ENCODE peak calls at places on chromosomes 1 and 21, in seven cellular contexts. P is heart left ventricle, Z is HepG2, K is heart right ventricle, U is AG04450, D is GM12878, C is cardiac muscle cell. T is an unnamed sample.
A peak's percentile ranks its signal among the peaks of the same experiment; 100 is the strongest.

GRCh38 chr1:19661721-19662228 is 2.9 kb upstream of the HTR6 start:
- DNase-seq in P (no peak), Z (no peak), K (no peak), U (no peak), D (no peak), C (peak; percentile 52), T (no peak)

GRCh38 chr1:248850124-248850523 is 8.8 kb downstream of the ZNF692 start:
- DNase-seq in P (no peak), Z (no peak), K (no peak), U (no peak), D (no peak), C (no peak), T (no peak)

GRCh38 chr1:28259935-28260802 is 851 bp downstream of the SESN2 start:
- DNase-seq in P (peak; percentile 85), Z (no peak), K (peak; percentile 78), U (peak; percentile 79), D (no peak), C (peak; percentile 90), T (no peak)

GRCh38 chr21:43805275-43805800 is 16.0 kb downstream of the RRP1 start:
- DNase-seq in P (peak; percentile 27), Z (no peak), K (no peak), U (no peak), D (peak; percentile 98), C (no peak), T (no peak)

GRCh38 chr1:70034403-70034802 is 171.0 kb downstream of the LRRC40 start:
- DNase-seq in P (no peak), Z (peak; percentile 13), K (no peak), U (peak; percentile 49), D (no peak), C (peak; percentile 71), T (no peak)

GRCh38 chr1:32339363-32339978 is 3.4 kb upstream of the MARCKSL1 start:
- DNase-seq in P (no peak), Z (no peak), K (no peak), U (no peak), D (no peak), C (no peak), T (peak; percentile 75)

GRCh38 chr1:40652452-40652851 is 13.0 kb downstream of the RIMS3 start:
- DNase-seq in P (no peak), Z (no peak), K (no peak), U (no peak), D (no peak), C (no peak), T (no peak)

GRCh38 chr1:116666747-116667576 is 571 bp downstream of the IGSF3 start:
- DNase-seq in P (peak; percentile 63), Z (no peak), K (no peak), U (no peak), D (no peak), C (no peak), T (no peak)

GRCh38 chr1:200916152-200916551 is 21.5 kb downstream of the INAVA start:
- DNase-seq in P (peak; percentile 44), Z (no peak), K (no peak), U (no peak), D (no peak), C (no peak), T (no peak)

GRCh38 chr1:162987866-162988265 is 81.3 kb upstream of the RGS4 start:
- DNase-seq in P (no peak), Z (no peak), K (no peak), U (no peak), D (no peak), C (no peak), T (peak; percentile 70)

GRCh38 chr1:161017756-161018630 is 3.0 kb downstream of the F11R start:
- DNase-seq in P (no peak), Z (no peak), K (no peak), U (no peak), D (no peak), C (no peak), T (no peak)

GRCh38 chr1:183106746-183107145 is 79.3 kb upstream of the LAMC2 start:
- DNase-seq in P (no peak), Z (no peak), K (no peak), U (peak; percentile 29), D (no peak), C (no peak), T (no peak)

GRCh38 chr1:14487671-14488070 is 110.8 kb upstream of the KAZN start:
- DNase-seq in P (no peak), Z (no peak), K (no peak), U (no peak), D (no peak), C (no peak), T (no peak)

GRCh38 chr1:35850716-35851115 is 32.3 kb upstream of the AGO1 start:
- DNase-seq in P (no peak), Z (no peak), K (no peak), U (no peak), D (no peak), C (no peak), T (no peak)

GRCh38 chr1:35851175-35851869 is 31.7 kb upstream of the AGO1 start:
- DNase-seq in P (no peak), Z (no peak), K (no peak), U (peak; percentile 27), D (no peak), C (no peak), T (no peak)

GRCh38 chr1:35850051-35850450 is 33.0 kb upstream of the AGO1 start:
- DNase-seq in P (no peak), Z (no peak), K (no peak), U (no peak), D (no peak), C (no peak), T (no peak)

GRCh38 chr1:35855016-35855700 is 27.9 kb upstream of the AGO1 start:
- DNase-seq in P (no peak), Z (no peak), K (no peak), U (no peak), D (no peak), C (no peak), T (no peak)

DNA sequence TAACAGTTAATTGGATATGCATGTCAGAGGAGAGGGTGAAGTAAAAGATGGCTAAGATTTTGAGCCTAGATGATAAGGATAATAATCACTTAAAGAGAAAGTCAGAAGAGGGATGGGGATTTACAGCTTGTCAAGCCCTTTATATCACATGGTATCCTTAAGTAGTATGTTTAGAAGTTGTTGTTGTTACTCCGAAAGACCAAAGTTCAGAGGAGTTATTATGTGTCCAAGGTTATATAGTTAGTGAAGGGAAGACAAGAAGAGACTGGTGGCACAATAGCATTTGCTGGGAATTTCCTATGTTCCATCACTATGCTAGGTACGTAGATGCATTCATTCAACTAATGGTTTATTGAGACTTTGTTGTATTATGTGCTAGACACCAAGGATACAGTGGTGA is 30.8 kb upstream of the AGO1 start:
- DNase-seq in P (no peak), Z (no peak), K (no peak), U (no peak), D (no peak), C (no peak), T (no peak)
- H3K27ac ChIP-seq in P (peak overlapping the region; percentile 36), Z (no peak overlapping the region), K (no peak overlapping the region), U (no peak overlapping the region), D (no peak overlapping the region), C (no peak overlapping the region), T (no peak overlapping the region)

GRCh38 chr1:223729906-223730305 is 17.6 kb downstream of the CAPN2 start:
- DNase-seq in P (no peak), Z (no peak), K (no peak), U (no peak), D (no peak), C (no peak), T (no peak)

GRCh38 chr1:223727541-223727940 is 15.2 kb downstream of the CAPN2 start:
- DNase-seq in P (no peak), Z (no peak), K (no peak), U (no peak), D (no peak), C (no peak), T (no peak)

GRCh38 chr1:223732993-223733798 is 20.9 kb downstream of the CAPN2 start:
- DNase-seq in P (no peak), Z (peak; percentile 23), K (peak; percentile 47), U (no peak), D (no peak), C (no peak), T (no peak)

GRCh38 chr1:223731076-223731770 is 18.9 kb downstream of the CAPN2 start:
- DNase-seq in P (peak; percentile 88), Z (no peak), K (peak; percentile 66), U (no peak), D (no peak), C (peak; percentile 60), T (no peak)

GRCh38 chr1:223730471-223730870 is 18.1 kb downstream of the CAPN2 start:
- DNase-seq in P (no peak), Z (no peak), K (no peak), U (no peak), D (no peak), C (no peak), T (no peak)
- H3K27ac ChIP-seq in P (no peak overlapping the region), Z (no peak overlapping the region), K (peak overlapping the region; percentile 73), U (peak overlapping the region; percentile 57), D (no peak overlapping the region), C (no peak overlapping the region), T (peak overlapping the region; percentile 99)

GRCh38 chr1:224137518-224137917 is 23.6 kb downstream of the FBXO28 start:
- DNase-seq in P (no peak), Z (no peak), K (no peak), U (no peak), D (no peak), C (no peak), T (no peak)

GRCh38 chr1:224133741-224134299 is 19.9 kb downstream of the FBXO28 start:
- DNase-seq in P (no peak), Z (no peak), K (no peak), U (no peak), D (no peak), C (no peak), T (no peak)

GRCh38 chr1:224132901-224133300 is 19.0 kb downstream of the FBXO28 start:
- DNase-seq in P (no peak), Z (no peak), K (no peak), U (no peak), D (no peak), C (no peak), T (peak; percentile 81)

GRCh38 chr1:224141693-224142092 is 27.8 kb downstream of the FBXO28 start:
- DNase-seq in P (no peak), Z (no peak), K (no peak), U (no peak), D (no peak), C (no peak), T (no peak)

DNA sequence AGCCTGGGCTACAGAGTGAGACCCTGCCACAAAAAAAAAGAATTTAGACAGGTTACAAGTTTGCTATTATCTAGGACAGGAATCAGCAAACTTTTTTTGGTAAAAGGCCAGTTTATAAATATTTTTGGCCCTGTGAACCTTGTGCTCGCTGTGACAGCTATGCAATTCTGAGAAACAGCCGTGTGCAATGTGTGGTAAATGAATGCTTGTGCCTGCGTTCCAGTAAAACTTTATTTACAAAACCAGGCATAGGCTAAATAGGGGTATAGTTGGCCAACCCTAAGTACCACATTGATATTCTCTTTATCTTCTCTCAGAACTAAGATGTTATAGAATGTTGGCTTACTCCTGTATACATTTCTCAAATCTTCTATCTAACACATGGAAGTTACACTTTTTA is 24.3 kb downstream of the FBXO28 start:
- DNase-seq in P (no peak), Z (no peak), K (no peak), U (no peak), D (no peak), C (no peak), T (no peak)
- H3K27ac ChIP-seq in P (no peak overlapping the region), Z (no peak overlapping the region), K (no peak overlapping the region), U (no peak overlapping the region), D (no peak overlapping the region), C (no peak overlapping the region), T (no peak overlapping the region)

DNA sequence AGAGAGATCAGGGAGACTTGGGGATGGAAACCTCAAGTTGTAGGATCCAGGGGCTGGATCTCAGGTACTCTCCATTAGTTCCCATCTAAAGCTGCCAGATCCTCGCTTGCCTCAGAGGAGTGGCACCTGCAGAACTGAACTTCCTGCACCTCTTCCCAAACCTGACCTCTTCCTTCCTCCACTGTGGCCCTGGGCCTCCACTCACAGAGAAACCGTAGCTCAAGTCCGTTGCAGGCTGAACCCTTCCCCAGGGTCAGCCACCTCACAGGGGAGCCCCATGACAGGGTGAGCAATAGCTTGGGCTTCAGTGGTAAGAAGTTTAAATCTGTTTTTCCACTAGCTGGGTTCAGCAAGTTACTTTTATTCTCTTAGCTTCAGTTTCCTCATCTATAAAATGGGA is 11.7 kb upstream of the CFAP45 start:
- DNase-seq in P (no peak), Z (no peak), K (no peak), U (no peak), D (no peak), C (no peak), T (no peak)
- H3K27ac ChIP-seq in P (peak overlapping the region; percentile 34), Z (no peak overlapping the region), K (peak overlapping the region; percentile 87), U (no peak overlapping the region), D (peak overlapping the region; percentile 55), C (no peak overlapping the region), T (peak overlapping the region; percentile 22)